ENCODE peak calls at places on chromosomes 12 and 14, in six cellular contexts. One of them, this sample, is unnamed.

GRCh38 chr12:11855993-11856374 is 206.5 kb downstream of the ETV6 start:
- DNase-seq in head of caudate nucleus: no peak
- DNase-seq in HS-5: no peak
- DNase-seq in activated CD8-positive, alpha-beta memory T cell treated with anti-CD3 and anti-CD28 coated beads, Interleukin-2, amount 50 U/mL, for 48 hours: no peak
- DNase-seq in lower lobe of right lung: no peak
- DNase-seq in right lobe of liver: no peak
- DNase-seq in this sample: no peak

GRCh38 chr12:66152732-66153131 is 17.1 kb downstream of the TMBIM4 start:
- DNase-seq in head of caudate nucleus: no peak
- DNase-seq in HS-5: no peak
- DNase-seq in activated CD8-positive, alpha-beta memory T cell treated with anti-CD3 and anti-CD28 coated beads, Interleukin-2, amount 50 U/mL, for 48 hours: no peak
- DNase-seq in lower lobe of right lung: no peak
- DNase-seq in right lobe of liver: no peak
- DNase-seq in this sample: no peak

GRCh38 chr12:47886471-47887240 is 18.1 kb downstream of the VDR start:
- DNase-seq in head of caudate nucleus: no peak
- DNase-seq in HS-5: no peak
- DNase-seq in activated CD8-positive, alpha-beta memory T cell treated with anti-CD3 and anti-CD28 coated beads, Interleukin-2, amount 50 U/mL, for 48 hours: no peak
- DNase-seq in lower lobe of right lung: no peak
- DNase-seq in right lobe of liver: no peak
- DNase-seq in this sample: no peak

GRCh38 chr14:74257988-74258704 is 18.9 kb downstream of the VSX2 start:
- DNase-seq in head of caudate nucleus: no peak
- DNase-seq in HS-5: no peak
- DNase-seq in activated CD8-positive, alpha-beta memory T cell treated with anti-CD3 and anti-CD28 coated beads, Interleukin-2, amount 50 U/mL, for 48 hours: no peak
- DNase-seq in lower lobe of right lung: no peak
- DNase-seq in right lobe of liver: no peak
- DNase-seq in this sample: no peak

GRCh38 chr14:95481391-95482022 is 34.9 kb downstream of the SYNE3 start:
- DNase-seq in head of caudate nucleus: no peak
- DNase-seq in HS-5: no peak
- DNase-seq in activated CD8-positive, alpha-beta memory T cell treated with anti-CD3 and anti-CD28 coated beads, Interleukin-2, amount 50 U/mL, for 48 hours: no peak
- DNase-seq in lower lobe of right lung: no peak
- DNase-seq in right lobe of liver: no peak
- DNase-seq in this sample: no peak

GRCh38 chr14:105315211-105315721 is 718 bp downstream of the PACS2 start:
- DNase-seq in head of caudate nucleus: no peak
- DNase-seq in HS-5: no peak
- DNase-seq in activated CD8-positive, alpha-beta memory T cell treated with anti-CD3 and anti-CD28 coated beads, Interleukin-2, amount 50 U/mL, for 48 hours: peak
- DNase-seq in lower lobe of right lung: peak
- DNase-seq in right lobe of liver: peak
- DNase-seq in this sample: no peak

GRCh38 chr12:53172352-53172751 is 8.2 kb upstream of the ZNF740 start:
- DNase-seq in head of caudate nucleus: no peak
- DNase-seq in HS-5: no peak
- DNase-seq in activated CD8-positive, alpha-beta memory T cell treated with anti-CD3 and anti-CD28 coated beads, Interleukin-2, amount 50 U/mL, for 48 hours: no peak
- DNase-seq in lower lobe of right lung: no peak
- DNase-seq in right lobe of liver: peak
- DNase-seq in this sample: peak

GRCh38 chr14:73142216-73142615 is 5.9 kb downstream of the PSEN1 start:
- DNase-seq in head of caudate nucleus: no peak
- DNase-seq in HS-5: no peak
- DNase-seq in activated CD8-positive, alpha-beta memory T cell treated with anti-CD3 and anti-CD28 coated beads, Interleukin-2, amount 50 U/mL, for 48 hours: no peak
- DNase-seq in lower lobe of right lung: no peak
- DNase-seq in right lobe of liver: no peak
- DNase-seq in this sample: no peak

GRCh38 chr12:57276935-57277563 is 26.1 kb upstream of the STAC3 start:
- DNase-seq in head of caudate nucleus: no peak
- DNase-seq in HS-5: no peak
- DNase-seq in activated CD8-positive, alpha-beta memory T cell treated with anti-CD3 and anti-CD28 coated beads, Interleukin-2, amount 50 U/mL, for 48 hours: no peak
- DNase-seq in lower lobe of right lung: no peak
- DNase-seq in right lobe of liver: no peak
- DNase-seq in this sample: no peak

GRCh38 chr12:96719671-96720362 is 187.2 kb upstream of the NEDD1 start:
- DNase-seq in head of caudate nucleus: no peak
- DNase-seq in HS-5: no peak
- DNase-seq in activated CD8-positive, alpha-beta memory T cell treated with anti-CD3 and anti-CD28 coated beads, Interleukin-2, amount 50 U/mL, for 48 hours: no peak
- DNase-seq in lower lobe of right lung: no peak
- DNase-seq in right lobe of liver: no peak
- DNase-seq in this sample: no peak

GRCh38 chr14:21924479-21924878 is 250.9 kb upstream of the OR4E1 start:
- DNase-seq in head of caudate nucleus: no peak
- DNase-seq in HS-5: no peak
- DNase-seq in activated CD8-positive, alpha-beta memory T cell treated with anti-CD3 and anti-CD28 coated beads, Interleukin-2, amount 50 U/mL, for 48 hours: peak
- DNase-seq in lower lobe of right lung: no peak
- DNase-seq in right lobe of liver: no peak
- DNase-seq in this sample: no peak

GRCh38 chr12:21545557-21545956 is 19.5 kb downstream of the SPX start:
- DNase-seq in head of caudate nucleus: no peak
- DNase-seq in HS-5: no peak
- DNase-seq in activated CD8-positive, alpha-beta memory T cell treated with anti-CD3 and anti-CD28 coated beads, Interleukin-2, amount 50 U/mL, for 48 hours: no peak
- DNase-seq in lower lobe of right lung: no peak
- DNase-seq in right lobe of liver: no peak
- DNase-seq in this sample: no peak

GRCh38 chr14:63899953-63900352 is 47.1 kb downstream of the SYNE2 start:
- DNase-seq in head of caudate nucleus: no peak
- DNase-seq in HS-5: no peak
- DNase-seq in activated CD8-positive, alpha-beta memory T cell treated with anti-CD3 and anti-CD28 coated beads, Interleukin-2, amount 50 U/mL, for 48 hours: no peak
- DNase-seq in lower lobe of right lung: no peak
- DNase-seq in right lobe of liver: no peak
- DNase-seq in this sample: no peak

GRCh38 chr14:41607119-41607785 is 576 bp downstream of the LRFN5 start:
- DNase-seq in head of caudate nucleus: peak
- DNase-seq in HS-5: no peak
- DNase-seq in activated CD8-positive, alpha-beta memory T cell treated with anti-CD3 and anti-CD28 coated beads, Interleukin-2, amount 50 U/mL, for 48 hours: no peak
- DNase-seq in lower lobe of right lung: no peak
- DNase-seq in right lobe of liver: no peak
- DNase-seq in this sample: no peak

GRCh38 chr12:82880442-82880901 is 193.8 kb downstream of the TMTC2 start:
- DNase-seq in head of caudate nucleus: no peak
- DNase-seq in HS-5: no peak
- DNase-seq in activated CD8-positive, alpha-beta memory T cell treated with anti-CD3 and anti-CD28 coated beads, Interleukin-2, amount 50 U/mL, for 48 hours: no peak
- DNase-seq in lower lobe of right lung: no peak
- DNase-seq in right lobe of liver: no peak
- DNase-seq in this sample: no peak

GRCh38 chr12:95532851-95533250 is 18.4 kb downstream of the USP44 start:
- DNase-seq in head of caudate nucleus: no peak
- DNase-seq in HS-5: no peak
- DNase-seq in activated CD8-positive, alpha-beta memory T cell treated with anti-CD3 and anti-CD28 coated beads, Interleukin-2, amount 50 U/mL, for 48 hours: no peak
- DNase-seq in lower lobe of right lung: no peak
- DNase-seq in right lobe of liver: no peak
- DNase-seq in this sample: no peak

GRCh38 chr12:646303-647038 is 16.8 kb downstream of the NINJ2 start:
- DNase-seq in head of caudate nucleus: no peak
- DNase-seq in HS-5: no peak
- DNase-seq in activated CD8-positive, alpha-beta memory T cell treated with anti-CD3 and anti-CD28 coated beads, Interleukin-2, amount 50 U/mL, for 48 hours: no peak
- DNase-seq in lower lobe of right lung: no peak
- DNase-seq in right lobe of liver: peak
- DNase-seq in this sample: no peak

GRCh38 chr12:93107514-93107942 is 178.4 kb upstream of the EEA1 start:
- DNase-seq in head of caudate nucleus: no peak
- DNase-seq in HS-5: no peak
- DNase-seq in activated CD8-positive, alpha-beta memory T cell treated with anti-CD3 and anti-CD28 coated beads, Interleukin-2, amount 50 U/mL, for 48 hours: no peak
- DNase-seq in lower lobe of right lung: no peak
- DNase-seq in right lobe of liver: no peak
- DNase-seq in this sample: no peak

GRCh38 chr12:5577239-5577638 is 145.3 kb downstream of the NTF3 start:
- DNase-seq in head of caudate nucleus: no peak
- DNase-seq in HS-5: no peak
- DNase-seq in activated CD8-positive, alpha-beta memory T cell treated with anti-CD3 and anti-CD28 coated beads, Interleukin-2, amount 50 U/mL, for 48 hours: no peak
- DNase-seq in lower lobe of right lung: no peak
- DNase-seq in right lobe of liver: no peak
- DNase-seq in this sample: no peak

GRCh38 chr14:92153581-92153980 is 31.8 kb downstream of the CPSF2 start:
- DNase-seq in head of caudate nucleus: no peak
- DNase-seq in HS-5: no peak
- DNase-seq in activated CD8-positive, alpha-beta memory T cell treated with anti-CD3 and anti-CD28 coated beads, Interleukin-2, amount 50 U/mL, for 48 hours: no peak
- DNase-seq in lower lobe of right lung: no peak
- DNase-seq in right lobe of liver: no peak
- DNase-seq in this sample: no peak

GRCh38 chr12:101336400-101336799 is 56.5 kb downstream of the UTP20 start:
- DNase-seq in head of caudate nucleus: no peak
- DNase-seq in HS-5: no peak
- DNase-seq in activated CD8-positive, alpha-beta memory T cell treated with anti-CD3 and anti-CD28 coated beads, Interleukin-2, amount 50 U/mL, for 48 hours: no peak
- DNase-seq in lower lobe of right lung: no peak
- DNase-seq in right lobe of liver: no peak
- DNase-seq in this sample: no peak

GRCh38 chr14:74577247-74577947 is 34.6 kb downstream of the LTBP2 start:
- DNase-seq in head of caudate nucleus: no peak
- DNase-seq in HS-5: no peak
- DNase-seq in activated CD8-positive, alpha-beta memory T cell treated with anti-CD3 and anti-CD28 coated beads, Interleukin-2, amount 50 U/mL, for 48 hours: no peak
- DNase-seq in lower lobe of right lung: peak
- DNase-seq in right lobe of liver: no peak
- DNase-seq in this sample: no peak

GRCh38 chr12:19462441-19462840 is 23.1 kb downstream of the AEBP2 start:
- DNase-seq in head of caudate nucleus: no peak
- DNase-seq in HS-5: no peak
- DNase-seq in activated CD8-positive, alpha-beta memory T cell treated with anti-CD3 and anti-CD28 coated beads, Interleukin-2, amount 50 U/mL, for 48 hours: no peak
- DNase-seq in lower lobe of right lung: no peak
- DNase-seq in right lobe of liver: no peak
- DNase-seq in this sample: no peak

GRCh38 chr12:69897744-69898143 is 72.7 kb downstream of the MYRFL start:
- DNase-seq in head of caudate nucleus: peak
- DNase-seq in HS-5: peak
- DNase-seq in activated CD8-positive, alpha-beta memory T cell treated with anti-CD3 and anti-CD28 coated beads, Interleukin-2, amount 50 U/mL, for 48 hours: no peak
- DNase-seq in lower lobe of right lung: no peak
- DNase-seq in right lobe of liver: no peak
- DNase-seq in this sample: no peak

GRCh38 chr12:69648476-69648875 is 37.8 kb upstream of the LRRC10 start:
- DNase-seq in head of caudate nucleus: no peak
- DNase-seq in HS-5: peak
- DNase-seq in activated CD8-positive, alpha-beta memory T cell treated with anti-CD3 and anti-CD28 coated beads, Interleukin-2, amount 50 U/mL, for 48 hours: no peak
- DNase-seq in lower lobe of right lung: no peak
- DNase-seq in right lobe of liver: no peak
- DNase-seq in this sample: no peak

GRCh38 chr12:18716236-18716635 is 21.6 kb downstream of the PLCZ1 start:
- DNase-seq in head of caudate nucleus: no peak
- DNase-seq in HS-5: no peak
- DNase-seq in activated CD8-positive, alpha-beta memory T cell treated with anti-CD3 and anti-CD28 coated beads, Interleukin-2, amount 50 U/mL, for 48 hours: no peak
- DNase-seq in lower lobe of right lung: no peak
- DNase-seq in right lobe of liver: no peak
- DNase-seq in this sample: no peak

GRCh38 chr14:105411017-105411941 is 8.3 kb upstream of the MTA1 start:
- DNase-seq in head of caudate nucleus: no peak
- DNase-seq in HS-5: no peak
- DNase-seq in activated CD8-positive, alpha-beta memory T cell treated with anti-CD3 and anti-CD28 coated beads, Interleukin-2, amount 50 U/mL, for 48 hours: no peak
- DNase-seq in lower lobe of right lung: peak
- DNase-seq in right lobe of liver: no peak
- DNase-seq in this sample: no peak

GRCh38 chr14:35405304-35405996 is 901 bp upstream of the NFKBIA start:
- DNase-seq in head of caudate nucleus: peak
- DNase-seq in HS-5: no peak
- DNase-seq in activated CD8-positive, alpha-beta memory T cell treated with anti-CD3 and anti-CD28 coated beads, Interleukin-2, amount 50 U/mL, for 48 hours: no peak
- DNase-seq in lower lobe of right lung: peak
- DNase-seq in right lobe of liver: no peak
- DNase-seq in this sample: no peak

GRCh38 chr14:68651075-68651474 is 141.8 kb downstream of the ZFP36L1 start:
- DNase-seq in head of caudate nucleus: no peak
- DNase-seq in HS-5: no peak
- DNase-seq in activated CD8-positive, alpha-beta memory T cell treated with anti-CD3 and anti-CD28 coated beads, Interleukin-2, amount 50 U/mL, for 48 hours: no peak
- DNase-seq in lower lobe of right lung: no peak
- DNase-seq in right lobe of liver: peak
- DNase-seq in this sample: no peak

GRCh38 chr14:29278301-29278700 is 511.7 kb downstream of the FOXG1 start:
- DNase-seq in head of caudate nucleus: no peak
- DNase-seq in HS-5: no peak
- DNase-seq in activated CD8-positive, alpha-beta memory T cell treated with anti-CD3 and anti-CD28 coated beads, Interleukin-2, amount 50 U/mL, for 48 hours: no peak
- DNase-seq in lower lobe of right lung: no peak
- DNase-seq in right lobe of liver: no peak
- DNase-seq in this sample: no peak

GRCh38 chr12:120229071-120229582 is 28.2 kb upstream of the RPLP0 start:
- DNase-seq in head of caudate nucleus: no peak
- DNase-seq in HS-5: no peak
- DNase-seq in activated CD8-positive, alpha-beta memory T cell treated with anti-CD3 and anti-CD28 coated beads, Interleukin-2, amount 50 U/mL, for 48 hours: no peak
- DNase-seq in lower lobe of right lung: no peak
- DNase-seq in right lobe of liver: no peak
- DNase-seq in this sample: no peak

GRCh38 chr12:70359458-70360197 is 6.5 kb upstream of the KCNMB4 start:
- DNase-seq in head of caudate nucleus: no peak
- DNase-seq in HS-5: no peak
- DNase-seq in activated CD8-positive, alpha-beta memory T cell treated with anti-CD3 and anti-CD28 coated beads, Interleukin-2, amount 50 U/mL, for 48 hours: no peak
- DNase-seq in lower lobe of right lung: no peak
- DNase-seq in right lobe of liver: no peak
- DNase-seq in this sample: no peak

GRCh38 chr12:126773012-126773411 is 1494.0 kb upstream of the TMEM132C start:
- DNase-seq in head of caudate nucleus: no peak
- DNase-seq in HS-5: no peak
- DNase-seq in activated CD8-positive, alpha-beta memory T cell treated with anti-CD3 and anti-CD28 coated beads, Interleukin-2, amount 50 U/mL, for 48 hours: no peak
- DNase-seq in lower lobe of right lung: no peak
- DNase-seq in right lobe of liver: no peak
- DNase-seq in this sample: no peak

GRCh38 chr14:63949696-63950095 is 96.9 kb downstream of the SYNE2 start:
- DNase-seq in head of caudate nucleus: no peak
- DNase-seq in HS-5: no peak
- DNase-seq in activated CD8-positive, alpha-beta memory T cell treated with anti-CD3 and anti-CD28 coated beads, Interleukin-2, amount 50 U/mL, for 48 hours: no peak
- DNase-seq in lower lobe of right lung: no peak
- DNase-seq in right lobe of liver: no peak
- DNase-seq in this sample: no peak

GRCh38 chr12:101925935-101926334 is 48.6 kb downstream of the DRAM1 start:
- DNase-seq in head of caudate nucleus: no peak
- DNase-seq in HS-5: no peak
- DNase-seq in activated CD8-positive, alpha-beta memory T cell treated with anti-CD3 and anti-CD28 coated beads, Interleukin-2, amount 50 U/mL, for 48 hours: no peak
- DNase-seq in lower lobe of right lung: peak
- DNase-seq in right lobe of liver: no peak
- DNase-seq in this sample: no peak

GRCh38 chr12:96255077-96255476 is 60.9 kb downstream of the ELK3 start:
- DNase-seq in head of caudate nucleus: no peak
- DNase-seq in HS-5: no peak
- DNase-seq in activated CD8-positive, alpha-beta memory T cell treated with anti-CD3 and anti-CD28 coated beads, Interleukin-2, amount 50 U/mL, for 48 hours: no peak
- DNase-seq in lower lobe of right lung: peak
- DNase-seq in right lobe of liver: no peak
- DNase-seq in this sample: no peak

GRCh38 chr12:79769860-79770485 is 79.2 kb upstream of the PAWR start:
- DNase-seq in head of caudate nucleus: no peak
- DNase-seq in HS-5: no peak
- DNase-seq in activated CD8-positive, alpha-beta memory T cell treated with anti-CD3 and anti-CD28 coated beads, Interleukin-2, amount 50 U/mL, for 48 hours: no peak
- DNase-seq in lower lobe of right lung: no peak
- DNase-seq in right lobe of liver: no peak
- DNase-seq in this sample: no peak

GRCh38 chr12:97561321-97562230 is 99.0 kb downstream of the RMST start:
- DNase-seq in head of caudate nucleus: no peak
- DNase-seq in HS-5: no peak
- DNase-seq in activated CD8-positive, alpha-beta memory T cell treated with anti-CD3 and anti-CD28 coated beads, Interleukin-2, amount 50 U/mL, for 48 hours: no peak
- DNase-seq in lower lobe of right lung: no peak
- DNase-seq in right lobe of liver: no peak
- DNase-seq in this sample: no peak

GRCh38 chr12:94793191-94793595 is 142.8 kb upstream of the TMCC3 start:
- DNase-seq in head of caudate nucleus: no peak
- DNase-seq in HS-5: no peak
- DNase-seq in activated CD8-positive, alpha-beta memory T cell treated with anti-CD3 and anti-CD28 coated beads, Interleukin-2, amount 50 U/mL, for 48 hours: no peak
- DNase-seq in lower lobe of right lung: no peak
- DNase-seq in right lobe of liver: no peak
- DNase-seq in this sample: no peak